ENCODE peak calls at places on chromosomes 5 and 9, in five cellular contexts. S is GM12878, A is K562, J is HepG2, K is A549. Q is an unnamed sample.

GRCh38 chr9:5269249-5269715 is 35.2 kb downstream of the RLN2 start:
- DNase-seq in A (no peak), K (no peak), S (no peak), J (peak; percentile 38), Q (peak; percentile 89)

GRCh38 chr9:6930827-6931226 is 173.1 kb downstream of the KDM4C start:
- DNase-seq in K (no peak), J (no peak), A (no peak), S (no peak), Q (no peak)

GRCh38 chr5:79878131-79878630 is 112.9 kb downstream of the MTX3 start:
- DNase-seq in K (no peak), A (no peak), J (no peak), S (no peak), Q (no peak)

GRCh38 chr5:135456238-135457099 is 4.3 kb upstream of the TIFAB start:
- DNase-seq in S (peak; percentile 68), K (no peak), J (peak; percentile 16), A (peak; percentile 84), Q (no peak)

GRCh38 chr5:52580921-52581320 is 206.8 kb upstream of the ITGA1 start:
- DNase-seq in A (no peak), J (no peak), K (no peak), S (no peak), Q (no peak)

GRCh38 chr5:5473224-5473623 is 50.7 kb downstream of the ICE1 start:
- DNase-seq in K (no peak), S (no peak), J (no peak), A (no peak), Q (no peak)

GRCh38 chr5:168947212-168947868 is 353.6 kb downstream of the SLIT3 start:
- DNase-seq in J (peak; percentile 36), S (no peak), A (peak; percentile 57), K (peak; percentile 60), Q (peak; percentile 86)

GRCh38 chr9:34994429-34995287 is 5.1 kb downstream of the DNAJB5 start:
- DNase-seq in J (peak; percentile 38), K (peak; percentile 78), A (peak; percentile 43), S (no peak), Q (peak; percentile 79)

GRCh38 chr9:93093081-93093448 is 3.0 kb upstream of the CARD19 start:
- DNase-seq in S (no peak), A (no peak), J (no peak), K (no peak), Q (no peak)

GRCh38 chr5:150061538-150061995 is 24.8 kb downstream of the CSF1R start:
- DNase-seq in A (no peak), K (no peak), J (no peak), S (no peak), Q (no peak)

GRCh38 chr9:126681336-126681735 is 67.6 kb downstream of the LMX1B start:
- DNase-seq in A (no peak), S (no peak), J (no peak), K (no peak), Q (peak; percentile 63)

GRCh38 chr5:15354011-15354410 is 146.0 kb upstream of the FBXL7 start:
- DNase-seq in J (no peak), K (no peak), S (no peak), A (no peak), Q (peak; percentile 14)

GRCh38 chr9:34463098-34463900 is 4.7 kb downstream of the DNAI1 start:
- DNase-seq in J (no peak), K (peak; percentile 18), A (no peak), S (no peak), Q (no peak)

GRCh38 chr9:9142001-9142400 is 1342.4 kb upstream of the DMAC1 start:
- DNase-seq in A (no peak), J (no peak), K (no peak), S (no peak), Q (peak; percentile 61)

GRCh38 chr5:69078921-69079537 is 14.8 kb upstream of the SLC30A5 start:
- DNase-seq in J (peak; percentile 24), S (no peak), K (no peak), A (no peak), Q (no peak)

DNA sequence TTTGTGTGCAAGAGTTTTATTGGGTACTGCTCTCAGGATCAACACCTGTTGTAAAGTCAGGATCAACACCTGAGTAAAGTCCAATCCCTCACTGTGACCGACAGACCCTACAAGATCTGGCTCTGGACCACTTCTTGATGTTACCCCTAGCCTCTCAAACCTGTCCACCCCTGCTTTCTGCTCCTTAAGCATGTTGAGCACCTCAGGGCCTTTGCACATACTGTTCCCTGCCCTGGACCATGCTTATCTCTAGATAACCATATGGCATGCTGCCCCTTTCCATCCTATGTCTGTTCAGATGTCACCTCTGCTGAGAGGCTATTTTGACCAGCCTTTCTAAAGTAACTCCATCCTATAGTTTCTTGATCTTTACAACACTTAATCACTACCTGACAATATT is 269.6 kb downstream of the SMARCA2 start:
- DNase-seq in A (no peak), S (no peak), J (no peak), K (no peak), Q (no peak)
- H3K4me1 ChIP-seq in A (no peaks in the 10 kb centered on the region), S (no peaks in the 10 kb centered on the region), J (peaks cover 21% of the 10 kb centered on the region), K (peaks cover 7% of the 10 kb centered on the region), Q (peaks cover 30% of the 10 kb centered on the region)

GRCh38 chr9:128244443-128245226 is 31.2 kb downstream of the GOLGA2 start:
- DNase-seq in J (peak; percentile 51), A (peak; percentile 76), K (no peak), S (no peak), Q (peak; percentile 87)
- TF ChIP-seq JUNB in J (no peak), A (no peak), K (no peak), S (no peak), Q (no peak)

GRCh38 chr9:110152704-110153374 is 55.1 kb downstream of the C9orf152 start:
- DNase-seq in K (peak; percentile 19), S (no peak), J (peak; percentile 63), A (peak; percentile 17), Q (peak; percentile 87)
- H3K4me1 ChIP-seq in K (no peaks in the 10 kb centered on the region), S (peaks cover 57% of the 10 kb centered on the region), J (peaks cover 20% of the 10 kb centered on the region), A (no peaks in the 10 kb centered on the region), Q (peaks cover 7% of the 10 kb centered on the region)

DNA sequence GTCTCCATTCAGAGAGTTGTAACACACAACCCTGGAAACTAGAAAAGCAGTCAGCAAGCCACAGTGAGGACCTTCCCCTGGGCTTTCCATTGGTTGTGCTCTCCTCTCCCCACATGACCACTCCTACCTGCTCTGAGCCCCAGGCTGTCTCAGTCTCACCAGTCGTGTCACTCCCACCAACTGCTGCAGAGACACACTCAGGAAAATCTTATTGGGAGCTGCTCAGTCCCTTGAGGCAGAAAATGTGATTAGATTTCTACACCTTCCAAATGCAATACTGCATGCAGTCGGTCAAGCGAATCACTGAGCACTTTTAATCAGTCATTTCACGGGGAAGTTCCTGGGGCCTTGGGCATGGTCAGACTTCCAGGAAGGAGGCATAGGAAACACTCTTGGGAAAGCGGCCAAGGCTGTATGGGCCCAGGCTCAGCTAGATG is 284.2 kb upstream of the NMUR2 start:
- DNase-seq in A (no peak), K (no peak), S (no peak), J (no peak), Q (no peak)
- TF ChIP-seq JUNB in A (no peak), K (no peak), S (no peak), J (no peak), Q (no peak)

DNA sequence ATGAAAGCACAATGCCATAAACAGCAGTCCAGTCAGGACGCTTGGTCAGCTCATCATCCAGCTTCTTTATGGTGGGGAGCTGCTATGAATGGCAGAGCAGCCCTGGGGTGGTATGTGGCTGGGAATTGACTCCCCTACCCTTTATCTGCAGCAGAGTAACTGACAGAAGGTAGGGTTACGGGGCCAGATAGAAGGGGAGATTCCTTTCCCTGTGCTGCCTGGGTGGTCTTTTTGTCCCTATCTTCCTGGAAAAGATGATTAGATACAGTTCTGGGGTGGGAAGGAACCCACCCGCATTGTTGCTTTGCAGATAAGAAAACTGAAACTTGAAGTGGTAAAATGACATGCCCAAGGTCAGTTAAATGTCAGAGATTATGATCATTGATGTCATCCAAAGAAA is 405.5 kb downstream of the ARHGEF28 start:
- DNase-seq in A (no peak), J (no peak), K (no peak), S (no peak), Q (no peak)
- H3K4me1 ChIP-seq in A (no peaks in the 10 kb centered on the region), J (peaks cover 6% of the 10 kb centered on the region), K (peaks cover 14% of the 10 kb centered on the region), S (peaks cover 8% of the 10 kb centered on the region), Q (no peaks in the 10 kb centered on the region)

GRCh38 chr5:136981936-136982335 is 517.2 kb downstream of the SPOCK1 start:
- DNase-seq in A (no peak), J (no peak), K (no peak), S (no peak), Q (no peak)

GRCh38 chr5:136984772-136985455 is 514.2 kb downstream of the SPOCK1 start:
- DNase-seq in K (no peak), S (no peak), J (no peak), A (no peak), Q (no peak)

DNA sequence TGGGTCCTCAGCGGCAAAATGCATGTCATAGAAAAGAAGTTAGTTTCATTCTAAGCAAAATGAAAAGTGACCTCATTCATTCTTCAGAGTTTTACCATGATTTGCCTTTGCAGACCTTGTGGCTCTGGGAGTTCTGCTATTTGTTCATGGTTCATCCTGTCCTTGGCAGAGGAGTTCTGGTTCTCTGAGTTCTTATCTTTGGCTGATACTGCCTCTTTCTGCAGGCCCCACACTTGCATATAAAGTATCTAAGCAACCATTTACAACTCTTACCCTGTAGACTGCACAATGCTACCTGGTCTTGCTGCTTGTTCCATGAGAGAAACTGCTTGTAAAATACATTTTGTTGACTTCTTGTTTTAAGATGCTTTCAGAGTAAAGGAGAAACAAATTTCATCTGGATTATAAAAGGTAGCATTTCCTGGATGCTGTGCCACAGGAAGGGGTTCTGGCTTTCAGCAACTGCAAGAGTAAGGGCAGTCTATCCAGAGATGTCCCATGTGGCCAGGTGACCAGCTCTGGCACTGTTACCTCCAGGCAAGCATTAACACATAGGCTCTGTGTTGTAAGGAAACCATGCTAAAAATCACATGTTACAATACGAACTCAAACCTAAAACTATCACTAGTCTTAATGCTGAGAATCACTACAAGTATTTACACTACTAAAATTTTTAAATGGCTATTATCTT is 513.2 kb downstream of the SPOCK1 start:
- DNase-seq in A (no peak), K (no peak), S (no peak), J (no peak), Q (no peak)
- TF ChIP-seq JUNB in A (no peak), K (no peak), S (no peak), J (no peak), Q (no peak)

GRCh38 chr5:33761139-33761538 is 130.7 kb downstream of the ADAMTS12 start:
- DNase-seq in J (no peak), A (no peak), K (no peak), S (no peak), Q (peak; percentile 64)

GRCh38 chr5:33763435-33763834 is 128.4 kb downstream of the ADAMTS12 start:
- DNase-seq in J (no peak), S (no peak), A (no peak), K (no peak), Q (no peak)

GRCh38 chr5:33762859-33763258 is 128.9 kb downstream of the ADAMTS12 start:
- DNase-seq in K (no peak), J (no peak), S (no peak), A (no peak), Q (no peak)

GRCh38 chr5:33766023-33766422 is 125.8 kb downstream of the ADAMTS12 start:
- DNase-seq in J (no peak), K (no peak), A (no peak), S (no peak), Q (no peak)

DNA sequence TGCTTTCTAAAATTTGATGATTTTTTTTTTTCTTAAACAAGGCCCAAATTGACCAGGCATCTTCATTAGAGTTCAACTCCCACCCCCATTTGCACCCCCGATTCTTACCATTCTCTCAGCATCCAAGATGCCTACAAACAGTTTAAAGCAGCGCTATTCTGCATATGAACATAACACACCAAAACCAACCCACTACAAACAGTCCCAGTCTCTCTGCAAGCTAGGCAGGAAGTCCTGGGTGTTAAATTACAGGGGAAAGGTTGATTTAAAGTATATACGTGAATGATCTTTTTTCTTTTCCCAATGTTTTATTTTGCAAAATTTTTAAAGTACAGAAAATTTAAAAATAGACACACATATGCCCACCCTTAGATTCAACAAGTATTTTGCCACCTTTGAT is 127.0 kb downstream of the ADAMTS12 start:
- DNase-seq in A (no peak), S (no peak), K (no peak), J (no peak), Q (peak; percentile 42)
- H3K4me1 ChIP-seq in A (no peaks in the 10 kb centered on the region), S (no peaks in the 10 kb centered on the region), K (no peaks in the 10 kb centered on the region), J (no peaks in the 10 kb centered on the region), Q (peaks cover 52% of the 10 kb centered on the region)

Q was measured in GM23338.